ENCODE peak calls at places on chromosomes 16 and 17, in four cellular contexts. G is cardiac fibroblast, I is BE2C, J is upper lobe of right lung. A is an unnamed sample.

GRCh38 chr16:73095885-73096341 is 48.0 kb upstream of the ZFHX3 start:
- DNase-seq in J (no peak), I (peak), G (peak), A (peak)

GRCh38 chr16:4660454-4661007 is 32.8 kb upstream of the NUDT16L1 start:
- DNase-seq in J (peak), I (peak), G (peak), A (no peak)

GRCh38 chr16:68636064-68636551 is 9.0 kb upstream of the CDH3 start:
- DNase-seq in J (no peak), G (no peak), I (no peak), A (no peak)

GRCh38 chr17:73045722-73046121 is 46.8 kb downstream of the SLC39A11 start:
- DNase-seq in G (no peak), I (no peak), J (no peak), A (no peak)

GRCh38 chr16:25413962-25414361 is 156.3 kb upstream of the ZKSCAN2 start:
- DNase-seq in G (peak), J (no peak), I (no peak), A (no peak)

GRCh38 chr17:14792751-14793150 is 472.4 kb downstream of the PMP22 start:
- DNase-seq in J (no peak), G (no peak), I (no peak), A (no peak)

GRCh38 chr17:2894782-2895181 is 98.5 kb downstream of the RAP1GAP2 start:
- DNase-seq in I (no peak), G (no peak), J (no peak), A (no peak)

GRCh38 chr16:2062801-2063200 is 15.0 kb downstream of the TSC2 start:
- DNase-seq in J (no peak), I (no peak), G (no peak), A (no peak)

GRCh38 chr16:24852281-24852721 is 6.5 kb downstream of the SLC5A11 start:
- DNase-seq in I (peak), J (no peak), G (no peak), A (no peak)

GRCh38 chr17:79026345-79027273 is 2.6 kb downstream of the C1QTNF1 start:
- DNase-seq in J (peak), I (no peak), G (peak), A (no peak)

GRCh38 chr16:85612801-85613608 is at the start of gene GSE1:
- DNase-seq in G (peak), J (peak), I (peak), A (peak)

GRCh38 chr16:68936729-68937631 is 93.6 kb downstream of the TANGO6 start:
- DNase-seq in I (no peak), J (no peak), G (no peak), A (no peak)

GRCh38 chr16:86356804-86357203 is 153.5 kb upstream of the FOXF1 start:
- DNase-seq in G (no peak), I (no peak), J (no peak), A (no peak)

GRCh38 chr16:17358846-17359245 is 111.9 kb downstream of the XYLT1 start:
- DNase-seq in I (no peak), G (peak), J (no peak), A (no peak)

GRCh38 chr17:49442051-49442450 is 27.4 kb upstream of the PHB1 start:
- DNase-seq in G (no peak), I (no peak), J (no peak), A (no peak)

GRCh38 chr17:29005562-29005887 is 308 bp downstream of the SEZ6 start:
- DNase-seq in G (no peak), I (no peak), J (no peak), A (no peak)

GRCh38 chr17:29004081-29004692 is 1.6 kb downstream of the SEZ6 start:
- DNase-seq in I (no peak), J (no peak), G (peak), A (no peak)

GRCh38 chr17:29007456-29008455 is 1.9 kb upstream of the SEZ6 start:
- DNase-seq in I (no peak), J (no peak), G (peak), A (no peak)

GRCh38 chr17:29008591-29008990 is 2.8 kb upstream of the SEZ6 start:
- DNase-seq in G (no peak), I (no peak), J (no peak), A (no peak)

DNA sequence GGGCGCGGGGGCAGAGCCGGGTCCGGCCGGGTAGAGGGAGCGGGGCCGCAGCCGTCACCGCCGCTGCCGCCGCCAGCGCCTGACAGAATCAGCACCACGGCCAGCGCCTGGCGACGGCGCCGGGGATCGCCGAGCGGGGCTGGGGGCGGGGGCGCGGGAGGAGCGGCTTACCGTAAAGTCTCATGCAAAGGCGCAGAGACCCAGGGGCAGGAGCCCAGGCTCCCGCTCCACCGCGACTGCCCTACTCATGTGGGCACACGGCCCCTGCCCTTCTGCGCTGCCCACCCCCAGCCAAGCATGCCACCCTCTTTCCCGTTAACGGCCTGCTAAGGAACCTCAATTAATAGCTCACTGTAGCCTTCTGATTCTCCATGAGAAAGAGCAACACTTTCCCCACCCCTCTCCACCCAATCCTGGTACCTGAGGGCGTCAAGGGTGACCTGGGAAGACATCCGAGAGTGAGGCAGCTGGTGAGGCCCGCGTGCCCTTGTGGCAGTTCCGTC is at the start of gene SEZ6:
- DNase-seq in G (peak), I (peak), J (peak), A (peak)
- TF ChIP-seq CTCF in G (no peak), I (peak), J (peak), A (no peak)

GRCh38 chr17:45451131-45451530 is 18.5 kb upstream of the ARHGAP27 start:
- DNase-seq in G (no peak), I (peak), J (peak), A (no peak)
- TF ChIP-seq CTCF in G (peak), I (peak), J (no peak), A (no peak)

GRCh38 chr17:21125862-21126261 is 902 bp upstream of the DHRS7B start:
- DNase-seq in G (no peak), I (no peak), J (no peak), A (no peak)

GRCh38 chr17:21127508-21128077 is 829 bp downstream of the DHRS7B start:
- DNase-seq in G (peak), I (no peak), J (no peak), A (no peak)

GRCh38 chr17:21129023-21129681 is 2.4 kb downstream of the DHRS7B start:
- DNase-seq in I (peak), J (no peak), G (peak), A (no peak)

GRCh38 chr17:21124096-21124495 is 2.7 kb upstream of the DHRS7B start:
- DNase-seq in G (peak), J (no peak), I (no peak), A (no peak)

DNA sequence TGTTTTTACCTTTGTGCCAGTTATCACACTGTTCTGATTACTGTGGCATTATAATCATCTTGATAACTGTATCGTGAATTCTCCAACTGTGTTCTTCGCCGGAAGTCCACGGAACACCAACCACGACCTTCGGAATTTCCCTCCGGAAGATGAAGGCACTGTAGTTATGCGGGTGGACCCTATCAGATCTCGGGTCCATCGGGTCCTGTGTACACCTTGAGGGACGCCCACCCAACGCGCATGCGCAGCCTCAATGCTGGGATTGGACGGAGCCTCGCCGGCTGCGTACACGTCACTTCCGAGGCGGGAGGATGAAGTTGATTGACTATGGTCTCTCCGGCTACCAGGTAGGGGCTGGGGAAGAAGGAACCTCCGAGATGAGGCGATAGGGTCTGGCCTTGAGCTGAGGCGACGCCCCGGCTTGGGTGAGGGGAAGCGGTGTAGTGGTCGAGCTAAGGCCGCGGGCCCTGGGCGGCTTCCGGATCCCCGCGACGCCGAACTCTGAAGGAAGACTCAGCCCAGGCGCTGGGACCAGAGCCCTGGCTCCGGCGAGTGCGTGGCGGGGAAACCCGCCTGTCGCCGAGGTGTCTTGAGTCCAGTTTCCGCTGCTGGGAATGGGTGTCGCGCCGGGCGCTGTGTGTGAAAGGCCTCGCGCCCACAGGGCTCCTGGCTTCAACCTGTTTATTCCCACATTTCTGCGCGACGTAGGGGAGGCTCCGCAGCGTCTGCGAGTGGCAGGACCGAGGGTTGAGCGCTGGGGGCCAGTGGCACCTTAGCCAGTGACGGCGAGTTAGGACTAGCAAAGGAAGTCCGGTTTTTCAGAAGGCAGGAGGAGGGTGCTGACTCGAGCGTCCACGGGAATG is at the start of gene DHRS7B:
- DNase-seq in G (peak), I (peak), J (peak), A (peak)
- TF ChIP-seq CTCF in G (no peak), I (no peak), J (no peak), A (no peak)

DNA sequence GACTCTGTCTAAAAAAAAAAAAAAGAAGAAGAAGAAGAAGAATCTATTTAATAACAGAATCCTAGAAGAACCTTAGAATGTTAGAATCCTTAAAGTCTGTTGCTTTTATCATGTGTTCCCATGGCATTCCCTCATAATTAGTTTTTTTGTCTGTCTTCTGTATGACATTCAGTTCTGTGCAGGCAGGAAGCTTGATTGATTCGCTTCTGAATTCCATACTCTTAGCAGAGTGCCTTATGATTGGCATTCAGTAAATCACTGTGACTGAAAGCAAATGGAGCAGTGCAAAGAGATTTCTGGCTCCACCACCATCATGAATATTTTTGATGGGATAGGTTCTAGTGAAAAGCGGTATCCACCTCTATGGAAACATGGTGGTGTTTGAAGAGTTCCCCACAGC is 1065.9 kb upstream of the RBFOX1 start:
- DNase-seq in G (no peak), I (no peak), J (no peak), A (no peak)
- TF ChIP-seq CTCF in G (no peak), I (no peak), J (no peak), A (no peak)

GRCh38 chr16:49283376-49284049 is 1.9 kb upstream of the CBLN1 start:
- DNase-seq in J (no peak), I (no peak), G (no peak), A (no peak)
- TF ChIP-seq CTCF in J (no peak), I (no peak), G (no peak), A (no peak)